ENCODE peak calls at places on chromosomes 4 and X, in four cellular contexts. R, G, Y and V are unnamed samples.

GRCh38 chr4:17781072-17781830 is at the start of gene FAM184B:
- DNase-seq in Y (no peak), G (no peak), R (peak; percentile 10), V (no peak)

GRCh38 chr4:77473509-77473908 is 132.1 kb upstream of the CXCL13 start:
- DNase-seq in G (no peak), Y (no peak), R (no peak), V (no peak)

GRCh38 chrX:44470816-44471215 is 71.8 kb downstream of the FUNDC1 start:
- DNase-seq in Y (no peak), R (no peak), G (no peak), V (no peak)

GRCh38 chrX:149453911-149454820 is 50.9 kb downstream of the IDS start:
- DNase-seq in Y (peak; percentile 21), R (no peak), G (no peak), V (no peak)

GRCh38 chr4:120207021-120207420 is 140.4 kb upstream of the MAD2L1 start:
- DNase-seq in Y (no peak), R (no peak), G (no peak), V (no peak)

GRCh38 chrX:74835566-74835965 is 89.7 kb downstream of the NEXMIF start:
- DNase-seq in G (no peak), R (no peak), Y (no peak), V (no peak)

GRCh38 chrX:104166735-104167436 is 633 bp downstream of the FAM199X start:
- DNase-seq in R (no peak), G (no peak), Y (no peak), V (no peak)

GRCh38 chrX:63128509-63128908 is 222.6 kb downstream of the SPIN4 start:
- DNase-seq in G (no peak), Y (peak; percentile 20), R (no peak), V (no peak)

GRCh38 chr4:52643190-52643589 is 15.9 kb downstream of the USP46 start:
- DNase-seq in Y (no peak), G (no peak), R (no peak), V (no peak)

GRCh38 chrX:88886908-88887307 is 139.9 kb downstream of the CPXCR1 start:
- DNase-seq in R (no peak), G (no peak), Y (no peak), V (no peak)

GRCh38 chrX:10048695-10049094 is 81.5 kb downstream of the CLDN34 start:
- DNase-seq in G (no peak), Y (no peak), R (no peak), V (no peak)
- H3K27ac ChIP-seq in G (no peak overlapping the region), Y (no peak overlapping the region), R (peak overlapping the region; percentile 55), V (no peak overlapping the region)

GRCh38 chrX:124862304-124862703 is 457.4 kb upstream of the TEX13C start:
- DNase-seq in R (no peak), G (no peak), Y (no peak), V (no peak)
- H3K27ac ChIP-seq in R (no peak overlapping the region), G (no peak overlapping the region), Y (no peak overlapping the region), V (no peak overlapping the region)

DNA sequence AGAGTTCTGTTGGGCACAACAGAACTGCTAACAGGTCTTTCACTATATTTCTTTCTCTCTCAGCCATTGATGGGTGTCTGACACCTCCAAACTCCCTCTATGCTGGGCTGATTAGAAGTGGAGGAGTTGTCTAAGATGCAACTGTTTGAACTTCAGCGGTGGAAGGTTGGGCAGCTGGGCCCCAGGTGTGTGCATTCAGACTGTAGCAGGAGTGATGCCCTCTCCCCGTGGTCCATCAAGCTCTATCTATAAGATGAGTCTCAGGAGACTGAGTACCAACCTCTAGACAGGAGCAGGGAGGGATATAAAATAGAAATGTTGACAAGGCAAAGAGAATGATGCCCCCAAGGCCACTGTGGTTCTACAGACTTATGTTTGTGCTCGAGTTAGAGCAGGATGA is 28.1 kb upstream of the CHRNA9 start:
- DNase-seq in R (no peak), Y (no peak), G (peak; percentile 6), V (no peak)
- H3K27ac ChIP-seq in R (no peak overlapping the region), Y (no peak overlapping the region), G (no peak overlapping the region), V (no peak overlapping the region)

DNA sequence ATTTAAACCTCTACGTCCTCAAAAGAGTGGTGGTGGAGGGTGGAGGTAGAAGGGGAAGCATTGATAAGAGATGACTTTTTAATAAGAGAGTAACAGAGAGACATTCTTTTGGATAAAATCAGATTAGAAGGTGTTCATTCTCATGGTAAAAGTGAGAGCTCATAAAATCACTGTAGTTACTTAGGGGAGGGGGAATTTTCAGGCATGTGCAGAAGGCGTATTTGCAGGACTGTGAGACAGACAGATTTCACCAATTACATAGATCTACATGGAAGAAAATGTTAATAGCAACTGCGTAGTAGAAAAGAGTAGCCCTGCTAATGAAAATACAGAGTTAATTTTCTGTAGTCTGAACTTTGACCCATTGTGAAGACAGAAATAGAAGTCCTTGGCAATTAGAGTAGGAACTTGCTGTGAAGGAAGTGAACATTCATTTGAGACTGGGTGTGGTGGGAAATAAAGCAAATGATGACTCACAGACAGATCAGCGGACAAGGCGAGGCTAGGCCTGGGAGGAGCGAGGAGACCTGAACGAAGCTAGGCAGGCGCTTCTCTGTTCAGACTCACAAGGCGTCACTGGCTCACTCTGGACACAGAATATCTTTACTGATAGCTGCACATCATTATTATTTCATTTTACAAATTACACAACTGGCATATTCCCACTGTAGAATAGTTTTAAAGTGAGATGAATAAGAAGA is 57.2 kb upstream of the FAM9C start:
- DNase-seq in R (peak; percentile 42), G (peak; percentile 87), Y (peak; percentile 97), V (no peak)
- H3K27ac ChIP-seq in R (peak overlapping the region; percentile 52), G (peak overlapping the region; percentile 63), Y (peak overlapping the region; percentile 68), V (no peak overlapping the region)

GRCh38 chr4:183658362-183659028 is 490 bp downstream of the RWDD4 start:
- DNase-seq in R (peak; percentile 38), Y (peak; percentile 28), G (peak; percentile 68), V (no peak)
- H3K27ac ChIP-seq in R (peak overlapping the region; percentile 73), Y (peak overlapping the region; percentile 80), G (peak overlapping the region; percentile 92), V (peak overlapping the region; percentile 85)